ENCODE peak calls at places on chromosomes 11 and 22, in eight cellular contexts. X is CD4-positive, alpha-beta T cell; G is glutamatergic neuron; J is GM12864; K is progenitor cell of endocrine pancreas; L is colonic mucosa; I is HFFc6; T is right atrium auricular region. Y is an unnamed sample.

GRCh38 chr11:116946414-116946813 is 109.0 kb upstream of the APOA1 start:
- DNase-seq in X (no peak), L (no peak), I (peak), G (no peak), J (no peak), T (no peak), K (no peak), Y (no peak)

GRCh38 chr11:48074425-48075181 is 94.2 kb downstream of the PTPRJ start:
- DNase-seq in X (no peak), G (no peak), T (no peak), L (no peak), J (no peak), K (no peak), I (no peak), Y (no peak)

GRCh38 chr22:40116496-40117200 is 61.1 kb upstream of the TNRC6B start:
- DNase-seq in K (no peak), G (no peak), J (no peak), T (no peak), X (peak), I (no peak), L (no peak), Y (no peak)

GRCh38 chr11:74984070-74984469 is 4.7 kb upstream of the NEU3 start:
- DNase-seq in J (no peak), I (no peak), T (no peak), G (no peak), L (no peak), X (no peak), K (no peak), Y (no peak)

GRCh38 chr11:134478611-134479010 is 66.6 kb upstream of the B3GAT1 start:
- DNase-seq in T (no peak), J (no peak), G (no peak), K (no peak), I (no peak), X (no peak), L (no peak), Y (no peak)

GRCh38 chr22:38267086-38267485 is 5.7 kb downstream of the TMEM184B start:
- DNase-seq in J (no peak), T (peak), G (no peak), X (peak), L (no peak), I (no peak), K (no peak), Y (no peak)

GRCh38 chr11:92886243-92886905 is 83.1 kb upstream of the MTNR1B start:
- DNase-seq in L (peak), J (peak), G (peak), I (peak), K (peak), T (no peak), X (no peak), Y (peak)

GRCh38 chr22:20176421-20177060 is 25.7 kb upstream of the CCDC188 start:
- DNase-seq in I (no peak), T (no peak), K (no peak), X (no peak), G (no peak), L (no peak), J (no peak), Y (no peak)

GRCh38 chr11:103326070-103326794 is 217.0 kb downstream of the DYNC2H1 start:
- DNase-seq in K (no peak), G (peak), I (peak), T (no peak), J (peak), X (no peak), L (peak), Y (peak)

GRCh38 chr22:22692707-22693530 is 48.5 kb downstream of the GGTLC2 start:
- DNase-seq in L (peak), K (peak), X (peak), T (no peak), I (peak), G (peak), J (no peak), Y (peak)

GRCh38 chr11:73760066-73760679 is 701 bp downstream of the RAB6A start:
- DNase-seq in G (peak), X (no peak), T (peak), K (peak), J (no peak), I (peak), L (peak), Y (peak)

GRCh38 chr22:22355233-22355834 is 110.7 kb downstream of the VPREB1 start:
- DNase-seq in L (no peak), T (no peak), I (no peak), J (no peak), X (no peak), K (no peak), G (no peak), Y (no peak)

GRCh38 chr11:14454861-14455632 is 44.6 kb downstream of the COPB1 start:
- DNase-seq in L (no peak), X (no peak), G (no peak), J (no peak), I (no peak), K (no peak), T (no peak), Y (no peak)
- TF ChIP-seq CTCF in L (peak), X (peak), G (no peak), J (peak), I (peak), K (peak), T (peak), Y (peak)

DNA sequence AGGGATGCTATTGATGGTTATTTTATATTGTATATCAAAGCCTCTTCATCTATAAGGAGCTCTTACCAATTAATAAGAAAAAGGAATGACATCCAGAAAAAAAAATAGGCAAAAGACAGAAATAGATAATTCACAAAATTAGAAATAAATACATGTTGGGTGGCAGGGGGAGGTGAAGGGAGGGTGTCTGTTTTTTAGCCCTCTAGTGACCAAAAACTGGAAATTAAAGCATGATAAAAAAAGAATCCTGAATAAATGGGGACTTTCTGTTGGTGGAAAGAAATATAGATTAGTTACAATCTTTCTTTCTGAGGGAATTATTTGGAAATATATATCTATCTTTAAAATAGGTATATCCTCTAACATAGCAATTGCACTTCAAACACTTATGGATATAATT is 42.0 kb upstream of the TTC36 start:
- DNase-seq in X (no peak), T (no peak), I (no peak), K (no peak), J (no peak), G (no peak), L (no peak), Y (no peak)
- TF ChIP-seq CTCF in X (no peak), T (no peak), I (peak), K (peak), J (no peak), G (no peak), L (no peak), Y (peak)

GRCh38 chr11:10731064-10731680 is 19.9 kb upstream of the CTR9 start:
- DNase-seq in X (no peak), I (no peak), L (no peak), T (no peak), K (no peak), G (no peak), J (no peak), Y (no peak)
- TF ChIP-seq CTCF in X (no peak), I (no peak), L (no peak), T (no peak), K (no peak), G (no peak), J (no peak), Y (no peak)

GRCh38 chr11:126765196-126765595 is 235.4 kb downstream of the KIRREL3 start:
- DNase-seq in X (no peak), I (no peak), K (no peak), J (no peak), G (no peak), L (no peak), T (no peak), Y (no peak)

GRCh38 chr11:126768702-126769101 is 231.9 kb downstream of the KIRREL3 start:
- DNase-seq in L (no peak), G (no peak), X (no peak), I (no peak), T (no peak), J (no peak), K (no peak), Y (no peak)

GRCh38 chr11:126766425-126766824 is 234.1 kb downstream of the KIRREL3 start:
- DNase-seq in X (no peak), I (no peak), J (no peak), T (no peak), K (no peak), L (peak), G (no peak), Y (no peak)

GRCh38 chr11:126764221-126764620 is 236.3 kb downstream of the KIRREL3 start:
- DNase-seq in T (no peak), K (no peak), L (no peak), X (no peak), J (no peak), G (no peak), I (no peak), Y (no peak)
- TF ChIP-seq CTCF in T (peak), K (no peak), L (no peak), X (no peak), J (peak), G (no peak), I (peak), Y (no peak)

GRCh38 chr11:6438979-6439571 is 1.7 kb downstream of the HPX start:
- DNase-seq in T (no peak), I (peak), J (no peak), G (peak), K (peak), X (no peak), L (peak), Y (peak)
- TF ChIP-seq CTCF in T (peak), I (peak), J (peak), G (peak), K (peak), X (peak), L (peak), Y (peak)

Y was measured in endothelial cell.